ENCODE peak calls at places on chromosomes 6 and 20, in four cellular contexts. Y, V, P and R are unnamed samples.

GRCh38 chr6:104625536-104625935 is 234.2 kb downstream of the HACE1 start:
- DNase-seq in Y (no peak), V (no peak), P (no peak), R (no peak)

GRCh38 chr20:58753267-58753928 is 60.8 kb downstream of the NPEPL1 start:
- DNase-seq in Y (no peak), V (no peak), P (no peak), R (no peak)

GRCh38 chr6:156942266-156942665 is 165.1 kb downstream of the ARID1B start:
- DNase-seq in Y (no peak), V (no peak), P (no peak), R (peak)

GRCh38 chr20:19249515-19249914 is 37.1 kb downstream of the SLC24A3 start:
- DNase-seq in Y (no peak), V (no peak), P (no peak), R (no peak)

GRCh38 chr6:142242269-142242668 is 59.5 kb upstream of the ADGRG6 start:
- DNase-seq in Y (no peak), V (no peak), P (no peak), R (no peak)

GRCh38 chr20:57055345-57055744 is 211.1 kb downstream of the BMP7 start:
- DNase-seq in Y (no peak), V (no peak), P (no peak), R (no peak)

GRCh38 chr6:98845201-98846020 is 11.0 kb downstream of the POU3F2 start:
- DNase-seq in Y (peak), V (peak), P (peak), R (peak)

GRCh38 chr6:134009876-134010275 is 42.5 kb downstream of the SLC2A12 start:
- DNase-seq in Y (no peak), V (no peak), P (no peak), R (no peak)

GRCh38 chr20:41508335-41508734 is 109.8 kb downstream of the CHD6 start:
- DNase-seq in Y (no peak), V (no peak), P (no peak), R (no peak)

GRCh38 chr20:24708411-24709295 is 239.2 kb downstream of the SYNDIG1 start:
- DNase-seq in Y (no peak), V (no peak), P (no peak), R (no peak)
- TF ChIP-seq POLR2AphosphoS2 in Y (no peak), V (no peak), P (no peak), R (no peak)

DNA sequence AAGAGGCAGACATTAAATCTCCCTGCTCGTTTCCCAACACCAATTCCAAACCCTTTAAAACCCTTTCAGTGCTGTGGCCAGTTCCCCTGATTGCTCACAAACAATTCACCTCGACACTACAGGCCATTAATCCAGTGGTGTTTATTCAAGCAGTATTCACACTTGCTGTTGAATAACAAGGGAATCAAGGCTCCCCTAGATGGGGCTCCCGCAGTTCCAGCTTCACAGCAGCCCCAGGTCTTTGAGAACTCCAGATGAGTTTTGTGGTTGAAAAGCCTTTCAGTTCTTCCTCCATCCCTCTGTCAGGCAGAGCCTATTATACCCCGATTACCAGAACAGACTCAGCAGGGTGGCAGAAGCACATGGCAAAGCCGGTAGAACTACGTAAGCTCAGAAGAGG is 36.2 kb downstream of the JAG1 start:
- DNase-seq in Y (no peak), V (no peak), P (no peak), R (no peak)
- TF ChIP-seq CHD2 in Y (no peak), V (no peak), P (no peak), R (no peak)

GRCh38 chr6:1894954-1895353 is 285.2 kb downstream of the FOXC1 start:
- DNase-seq in Y (no peak), V (no peak), P (no peak), R (no peak)
- TF ChIP-seq POLR2AphosphoS2 in Y (no peak), V (no peak), P (no peak), R (no peak)

GRCh38 chr6:123829302-123829953 is 25.8 kb downstream of the NKAIN2 start:
- DNase-seq in Y (no peak), V (no peak), P (no peak), R (peak)
- TF ChIP-seq CHD2 in Y (no peak), V (no peak), P (no peak), R (no peak)

DNA sequence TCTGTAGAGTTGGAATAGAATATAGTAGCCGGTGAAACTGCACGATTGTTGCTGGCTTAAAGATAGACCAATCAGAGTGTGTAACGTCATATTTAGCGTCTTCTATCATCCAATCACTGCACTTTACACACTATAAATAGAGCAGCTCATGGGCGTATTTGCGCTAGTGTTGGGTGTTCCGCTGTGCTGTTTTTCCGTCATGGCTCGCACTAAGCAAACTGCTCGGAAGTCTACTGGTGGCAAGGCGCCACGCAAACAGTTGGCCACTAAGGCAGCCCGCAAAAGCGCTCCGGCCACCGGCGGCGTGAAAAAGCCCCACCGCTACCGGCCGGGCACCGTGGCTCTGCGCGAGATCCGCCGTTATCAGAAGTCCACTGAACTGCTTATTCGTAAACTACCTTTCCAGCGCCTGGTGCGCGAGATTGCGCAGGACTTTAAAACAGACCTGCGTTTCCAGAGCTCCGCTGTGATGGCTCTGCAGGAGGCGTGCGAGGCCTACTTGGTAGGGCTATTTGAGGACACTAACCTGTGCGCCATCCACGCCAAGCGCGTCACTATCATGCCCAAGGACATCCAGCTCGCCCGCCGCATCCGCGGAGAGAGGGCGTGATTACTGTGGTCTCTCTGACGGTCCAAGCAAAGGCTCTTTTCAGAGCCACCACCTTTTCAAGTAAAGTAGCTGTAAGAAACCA is 57.8 kb downstream of the TRIM38 start:
- DNase-seq in Y (peak), V (peak), P (no peak), R (peak)
- TF ChIP-seq POLR2AphosphoS2 in Y (peak), V (peak), P (no peak), R (no peak)

GRCh38 chr6:6566766-6567165 is 21.8 kb upstream of the LY86 start:
- DNase-seq in Y (no peak), V (no peak), P (no peak), R (no peak)

GRCh38 chr6:6565488-6565887 is 23.0 kb upstream of the LY86 start:
- DNase-seq in Y (no peak), V (no peak), P (no peak), R (no peak)

GRCh38 chr6:6564154-6564553 is 24.4 kb upstream of the LY86 start:
- DNase-seq in Y (no peak), V (no peak), P (no peak), R (no peak)

GRCh38 chr6:6569043-6569442 is 19.5 kb upstream of the LY86 start:
- DNase-seq in Y (no peak), V (no peak), P (no peak), R (no peak)

GRCh38 chr6:6565069-6565468 is 23.5 kb upstream of the LY86 start:
- DNase-seq in Y (peak), V (no peak), P (no peak), R (no peak)
- TF ChIP-seq CHD2 in Y (no peak), V (no peak), P (no peak), R (no peak)

DNA sequence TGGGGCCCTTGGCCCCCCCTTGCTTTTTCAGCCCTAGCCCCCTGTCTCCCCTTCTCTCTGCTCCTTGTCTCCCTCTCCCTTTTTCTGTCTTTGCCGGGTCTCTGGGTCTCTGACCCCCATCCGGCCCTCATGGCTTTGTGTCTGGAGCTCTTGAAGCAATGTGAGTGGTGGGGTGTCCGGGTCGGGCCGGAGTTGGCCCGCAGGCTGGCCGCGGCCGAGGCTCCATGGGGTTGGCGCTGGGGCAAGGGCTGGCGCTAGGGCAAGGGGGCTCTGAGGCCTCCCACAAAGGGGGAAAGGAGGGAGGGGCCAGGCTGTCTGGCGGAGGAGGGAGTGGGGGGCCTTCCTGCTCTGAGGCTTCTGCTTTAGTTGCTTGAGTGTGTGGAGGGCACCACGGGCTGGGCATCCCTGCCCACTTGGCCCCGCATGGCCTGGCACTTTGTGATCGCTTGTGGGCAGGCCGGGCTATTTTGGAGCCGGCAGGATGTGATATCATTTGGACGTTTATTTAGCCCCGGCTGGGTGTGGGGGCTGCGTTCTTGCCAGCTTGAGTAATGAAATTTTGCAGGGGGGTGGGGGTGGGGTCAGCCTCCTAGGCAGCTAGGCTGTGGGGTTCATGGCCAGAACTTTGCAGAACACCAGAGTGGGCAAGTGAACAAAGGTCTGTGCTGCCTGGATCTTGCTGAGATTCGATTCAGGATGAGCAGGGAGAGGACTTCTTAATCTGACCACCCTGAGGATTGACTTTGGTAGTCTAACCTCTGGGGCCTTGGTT is 78.7 kb upstream of the MYL9 start:
- DNase-seq in Y (no peak), V (no peak), P (no peak), R (no peak)
- TF ChIP-seq POLR2AphosphoS2 in Y (no peak), V (no peak), P (no peak), R (no peak)

DNA sequence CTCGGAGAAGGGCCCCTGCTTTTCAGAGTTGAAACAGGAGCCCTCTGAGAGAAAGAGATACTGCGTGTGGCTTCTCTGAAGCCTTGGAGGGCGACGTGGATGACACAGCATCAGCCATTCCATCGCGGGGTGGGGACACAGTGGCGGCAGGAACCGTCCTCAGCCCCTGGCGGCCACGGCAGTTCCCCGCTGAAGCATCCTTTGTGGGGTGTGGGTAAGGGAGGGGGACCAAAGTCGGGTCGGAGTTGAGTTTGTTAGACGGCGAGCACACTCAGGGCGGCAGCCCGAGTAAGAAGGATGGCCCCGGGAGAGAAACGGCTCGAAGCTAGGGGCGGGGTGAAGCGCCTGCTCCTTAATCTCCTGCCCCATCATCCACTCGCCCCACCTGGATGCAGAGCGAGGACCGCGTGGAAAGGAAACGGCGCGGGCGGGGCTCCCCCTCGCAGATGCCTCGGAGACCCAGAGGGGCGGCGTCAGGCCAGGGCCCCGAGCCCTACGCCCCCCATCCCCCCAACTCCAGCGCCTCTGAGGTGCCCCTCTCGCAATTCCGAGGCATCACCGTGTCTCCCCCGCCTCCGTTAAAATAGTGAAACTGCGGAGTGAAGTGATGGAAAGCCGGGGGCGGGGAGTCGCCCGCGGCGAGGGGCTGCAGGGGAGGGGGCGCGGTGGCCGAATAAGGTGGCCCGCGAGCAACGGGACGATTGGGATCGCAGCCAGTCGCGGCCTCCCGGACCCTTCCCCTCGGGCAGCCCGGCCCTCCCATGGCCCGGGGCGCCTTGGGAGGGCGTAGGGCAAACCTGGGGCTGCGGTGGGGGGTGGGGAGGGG is 796 bp upstream of the RREB1 start:
- DNase-seq in Y (peak), V (no peak), P (no peak), R (peak)
- TF ChIP-seq CHD2 in Y (no peak), V (no peak), P (no peak), R (no peak)

GRCh38 chr6:90467546-90467945 is 119.3 kb downstream of the MAP3K7 start:
- DNase-seq in Y (no peak), V (no peak), P (no peak), R (no peak)

GRCh38 chr6:90468859-90469258 is 118.0 kb downstream of the MAP3K7 start:
- DNase-seq in Y (no peak), V (no peak), P (no peak), R (no peak)

GRCh38 chr6:90469906-90470305 is 117.0 kb downstream of the MAP3K7 start:
- DNase-seq in Y (no peak), V (no peak), P (no peak), R (no peak)

GRCh38 chr6:90466191-90466940 is 120.5 kb downstream of the MAP3K7 start:
- DNase-seq in Y (peak), V (no peak), P (no peak), R (no peak)

GRCh38 chr6:90468080-90468479 is 118.8 kb downstream of the MAP3K7 start:
- DNase-seq in Y (peak), V (no peak), P (no peak), R (no peak)
- TF ChIP-seq POLR2AphosphoS2 in Y (no peak), V (no peak), P (no peak), R (no peak)

GRCh38 chr6:21479140-21479539 is 114.4 kb upstream of the SOX4 start:
- DNase-seq in Y (no peak), V (no peak), P (no peak), R (no peak)
- TF ChIP-seq CHD2 in Y (no peak), V (no peak), P (no peak), R (no peak)